ENCODE peak calls at places on chromosomes 6 and 20, in ten cellular contexts. One of them, this sample, is unnamed.

GRCh38 chr6:78577585-78577984 is 289.8 kb upstream of the IRAK1BP1 start:
- DNase-seq in activated CD4-positive, alpha-beta T cell treated with anti-CD3 and anti-CD28 coated beads, Interleukin-2, amount 50 U/mL, for 1 hour: no peak
- DNase-seq in T-helper 2 cell: no peak
- DNase-seq in renal cortical epithelial cell: no peak
- DNase-seq in NCI-H1048: no peak
- DNase-seq in SK-MEL-5: no peak
- DNase-seq in LoVo: no peak
- DNase-seq in globus pallidus: no peak
- DNase-seq in stimulated activated CD4-positive, alpha-beta T cell treated with anti-CD3 and anti-CD28 coated beads, Interleukin-15, amount 100 ng/mL, for 1 hour: no peak
- DNase-seq in hypothalamus: no peak
- DNase-seq in this sample: no peak

GRCh38 chr20:24773751-24774201 is 175.3 kb upstream of the CST7 start:
- DNase-seq in activated CD4-positive, alpha-beta T cell treated with anti-CD3 and anti-CD28 coated beads, Interleukin-2, amount 50 U/mL, for 1 hour: no peak
- DNase-seq in T-helper 2 cell: no peak
- DNase-seq in renal cortical epithelial cell: peak
- DNase-seq in NCI-H1048: no peak
- DNase-seq in SK-MEL-5: no peak
- DNase-seq in LoVo: peak
- DNase-seq in globus pallidus: no peak
- DNase-seq in stimulated activated CD4-positive, alpha-beta T cell treated with anti-CD3 and anti-CD28 coated beads, Interleukin-15, amount 100 ng/mL, for 1 hour: no peak
- DNase-seq in hypothalamus: no peak
- DNase-seq in this sample: no peak

GRCh38 chr6:75843401-75843800 is 94.4 kb downstream of the MYO6 start:
- DNase-seq in activated CD4-positive, alpha-beta T cell treated with anti-CD3 and anti-CD28 coated beads, Interleukin-2, amount 50 U/mL, for 1 hour: no peak
- DNase-seq in T-helper 2 cell: no peak
- DNase-seq in renal cortical epithelial cell: no peak
- DNase-seq in NCI-H1048: no peak
- DNase-seq in SK-MEL-5: no peak
- DNase-seq in LoVo: no peak
- DNase-seq in globus pallidus: no peak
- DNase-seq in stimulated activated CD4-positive, alpha-beta T cell treated with anti-CD3 and anti-CD28 coated beads, Interleukin-15, amount 100 ng/mL, for 1 hour: no peak
- DNase-seq in hypothalamus: no peak
- DNase-seq in this sample: no peak

GRCh38 chr6:74899416-74899815 is 306.4 kb downstream of the COL12A1 start:
- DNase-seq in activated CD4-positive, alpha-beta T cell treated with anti-CD3 and anti-CD28 coated beads, Interleukin-2, amount 50 U/mL, for 1 hour: no peak
- DNase-seq in T-helper 2 cell: no peak
- DNase-seq in renal cortical epithelial cell: peak
- DNase-seq in NCI-H1048: no peak
- DNase-seq in SK-MEL-5: peak
- DNase-seq in LoVo: peak
- DNase-seq in globus pallidus: no peak
- DNase-seq in stimulated activated CD4-positive, alpha-beta T cell treated with anti-CD3 and anti-CD28 coated beads, Interleukin-15, amount 100 ng/mL, for 1 hour: no peak
- DNase-seq in hypothalamus: no peak
- DNase-seq in this sample: no peak

GRCh38 chr6:79711167-79711566 is 80.0 kb downstream of the SH3BGRL2 start:
- DNase-seq in activated CD4-positive, alpha-beta T cell treated with anti-CD3 and anti-CD28 coated beads, Interleukin-2, amount 50 U/mL, for 1 hour: no peak
- DNase-seq in T-helper 2 cell: no peak
- DNase-seq in renal cortical epithelial cell: no peak
- DNase-seq in NCI-H1048: no peak
- DNase-seq in SK-MEL-5: no peak
- DNase-seq in LoVo: no peak
- DNase-seq in globus pallidus: no peak
- DNase-seq in stimulated activated CD4-positive, alpha-beta T cell treated with anti-CD3 and anti-CD28 coated beads, Interleukin-15, amount 100 ng/mL, for 1 hour: no peak
- DNase-seq in hypothalamus: no peak
- DNase-seq in this sample: no peak

GRCh38 chr6:74000582-74000981 is 304.6 kb downstream of the CD109 start:
- DNase-seq in activated CD4-positive, alpha-beta T cell treated with anti-CD3 and anti-CD28 coated beads, Interleukin-2, amount 50 U/mL, for 1 hour: no peak
- DNase-seq in T-helper 2 cell: no peak
- DNase-seq in renal cortical epithelial cell: no peak
- DNase-seq in NCI-H1048: no peak
- DNase-seq in SK-MEL-5: no peak
- DNase-seq in LoVo: no peak
- DNase-seq in globus pallidus: no peak
- DNase-seq in stimulated activated CD4-positive, alpha-beta T cell treated with anti-CD3 and anti-CD28 coated beads, Interleukin-15, amount 100 ng/mL, for 1 hour: no peak
- DNase-seq in hypothalamus: no peak
- DNase-seq in this sample: no peak

GRCh38 chr20:17955302-17955701 is 13.3 kb downstream of the SNX5 start:
- DNase-seq in activated CD4-positive, alpha-beta T cell treated with anti-CD3 and anti-CD28 coated beads, Interleukin-2, amount 50 U/mL, for 1 hour: no peak
- DNase-seq in T-helper 2 cell: no peak
- DNase-seq in renal cortical epithelial cell: no peak
- DNase-seq in NCI-H1048: no peak
- DNase-seq in SK-MEL-5: no peak
- DNase-seq in LoVo: no peak
- DNase-seq in globus pallidus: no peak
- DNase-seq in stimulated activated CD4-positive, alpha-beta T cell treated with anti-CD3 and anti-CD28 coated beads, Interleukin-15, amount 100 ng/mL, for 1 hour: no peak
- DNase-seq in hypothalamus: no peak
- DNase-seq in this sample: no peak

GRCh38 chr6:19845271-19846046 is 8.3 kb downstream of the ID4 start:
- DNase-seq in activated CD4-positive, alpha-beta T cell treated with anti-CD3 and anti-CD28 coated beads, Interleukin-2, amount 50 U/mL, for 1 hour: no peak
- DNase-seq in T-helper 2 cell: no peak
- DNase-seq in renal cortical epithelial cell: no peak
- DNase-seq in NCI-H1048: no peak
- DNase-seq in SK-MEL-5: no peak
- DNase-seq in LoVo: no peak
- DNase-seq in globus pallidus: no peak
- DNase-seq in stimulated activated CD4-positive, alpha-beta T cell treated with anti-CD3 and anti-CD28 coated beads, Interleukin-15, amount 100 ng/mL, for 1 hour: no peak
- DNase-seq in hypothalamus: no peak
- DNase-seq in this sample: no peak

GRCh38 chr6:40409716-40410397 is 177.3 kb downstream of the LRFN2 start:
- DNase-seq in activated CD4-positive, alpha-beta T cell treated with anti-CD3 and anti-CD28 coated beads, Interleukin-2, amount 50 U/mL, for 1 hour: no peak
- DNase-seq in T-helper 2 cell: no peak
- DNase-seq in renal cortical epithelial cell: no peak
- DNase-seq in NCI-H1048: no peak
- DNase-seq in SK-MEL-5: peak
- DNase-seq in LoVo: no peak
- DNase-seq in globus pallidus: no peak
- DNase-seq in stimulated activated CD4-positive, alpha-beta T cell treated with anti-CD3 and anti-CD28 coated beads, Interleukin-15, amount 100 ng/mL, for 1 hour: no peak
- DNase-seq in hypothalamus: no peak
- DNase-seq in this sample: no peak

GRCh38 chr20:53706008-53706481 is 112.4 kb upstream of the ZNF217 start:
- DNase-seq in activated CD4-positive, alpha-beta T cell treated with anti-CD3 and anti-CD28 coated beads, Interleukin-2, amount 50 U/mL, for 1 hour: no peak
- DNase-seq in T-helper 2 cell: no peak
- DNase-seq in renal cortical epithelial cell: peak
- DNase-seq in NCI-H1048: no peak
- DNase-seq in SK-MEL-5: no peak
- DNase-seq in LoVo: no peak
- DNase-seq in globus pallidus: no peak
- DNase-seq in stimulated activated CD4-positive, alpha-beta T cell treated with anti-CD3 and anti-CD28 coated beads, Interleukin-15, amount 100 ng/mL, for 1 hour: no peak
- DNase-seq in hypothalamus: no peak
- DNase-seq in this sample: no peak

GRCh38 chr20:4726710-4727391 is 5.1 kb downstream of the PRND start:
- DNase-seq in activated CD4-positive, alpha-beta T cell treated with anti-CD3 and anti-CD28 coated beads, Interleukin-2, amount 50 U/mL, for 1 hour: no peak
- DNase-seq in T-helper 2 cell: no peak
- DNase-seq in renal cortical epithelial cell: peak
- DNase-seq in NCI-H1048: no peak
- DNase-seq in SK-MEL-5: no peak
- DNase-seq in LoVo: no peak
- DNase-seq in globus pallidus: no peak
- DNase-seq in stimulated activated CD4-positive, alpha-beta T cell treated with anti-CD3 and anti-CD28 coated beads, Interleukin-15, amount 100 ng/mL, for 1 hour: no peak
- DNase-seq in hypothalamus: no peak
- DNase-seq in this sample: no peak

GRCh38 chr6:11532097-11532496 is 5.5 kb upstream of the TMEM170B start:
- DNase-seq in activated CD4-positive, alpha-beta T cell treated with anti-CD3 and anti-CD28 coated beads, Interleukin-2, amount 50 U/mL, for 1 hour: no peak
- DNase-seq in T-helper 2 cell: no peak
- DNase-seq in renal cortical epithelial cell: no peak
- DNase-seq in NCI-H1048: no peak
- DNase-seq in SK-MEL-5: peak
- DNase-seq in LoVo: no peak
- DNase-seq in globus pallidus: no peak
- DNase-seq in stimulated activated CD4-positive, alpha-beta T cell treated with anti-CD3 and anti-CD28 coated beads, Interleukin-15, amount 100 ng/mL, for 1 hour: no peak
- DNase-seq in hypothalamus: no peak
- DNase-seq in this sample: no peak

GRCh38 chr20:54995021-54995420 is 519.6 kb downstream of the DOK5 start:
- DNase-seq in activated CD4-positive, alpha-beta T cell treated with anti-CD3 and anti-CD28 coated beads, Interleukin-2, amount 50 U/mL, for 1 hour: no peak
- DNase-seq in T-helper 2 cell: no peak
- DNase-seq in renal cortical epithelial cell: no peak
- DNase-seq in NCI-H1048: no peak
- DNase-seq in SK-MEL-5: no peak
- DNase-seq in LoVo: no peak
- DNase-seq in globus pallidus: no peak
- DNase-seq in stimulated activated CD4-positive, alpha-beta T cell treated with anti-CD3 and anti-CD28 coated beads, Interleukin-15, amount 100 ng/mL, for 1 hour: no peak
- DNase-seq in hypothalamus: no peak
- DNase-seq in this sample: no peak

GRCh38 chr20:44066645-44067606 is 120.1 kb downstream of the JPH2 start:
- DNase-seq in activated CD4-positive, alpha-beta T cell treated with anti-CD3 and anti-CD28 coated beads, Interleukin-2, amount 50 U/mL, for 1 hour: no peak
- DNase-seq in T-helper 2 cell: no peak
- DNase-seq in renal cortical epithelial cell: no peak
- DNase-seq in NCI-H1048: no peak
- DNase-seq in SK-MEL-5: no peak
- DNase-seq in LoVo: no peak
- DNase-seq in globus pallidus: no peak
- DNase-seq in stimulated activated CD4-positive, alpha-beta T cell treated with anti-CD3 and anti-CD28 coated beads, Interleukin-15, amount 100 ng/mL, for 1 hour: no peak
- DNase-seq in hypothalamus: no peak
- DNase-seq in this sample: no peak

GRCh38 chr20:32674362-32674789 is 635 bp upstream of the C20orf203 start:
- DNase-seq in activated CD4-positive, alpha-beta T cell treated with anti-CD3 and anti-CD28 coated beads, Interleukin-2, amount 50 U/mL, for 1 hour: peak
- DNase-seq in T-helper 2 cell: peak
- DNase-seq in renal cortical epithelial cell: peak
- DNase-seq in NCI-H1048: no peak
- DNase-seq in SK-MEL-5: peak
- DNase-seq in LoVo: peak
- DNase-seq in globus pallidus: no peak
- DNase-seq in stimulated activated CD4-positive, alpha-beta T cell treated with anti-CD3 and anti-CD28 coated beads, Interleukin-15, amount 100 ng/mL, for 1 hour: peak
- DNase-seq in hypothalamus: no peak
- DNase-seq in this sample: peak

This sample was measured in HT-29.